ENCODE peak calls at places on chromosomes 6 and 20, in five cellular contexts. X is psoas muscle, H is left ventricle myocardium inferior, B is tibial artery, N is IMR-90. Z is an unnamed sample. For H3K36me3, the result is how much of the 10 kb centered on the place peaks cover.

GRCh38 chr20:34834459-34834893 is 9.0 kb upstream of the NCOA6 start:
- DNase-seq in B (no peak), X (no peak), N (peak), H (no peak), Z (no peak)

GRCh38 chr6:144715344-144715743 is 430.2 kb downstream of the UTRN start:
- DNase-seq in X (no peak), N (no peak), B (no peak), H (no peak), Z (no peak)

GRCh38 chr20:1847780-1848179 is 47.4 kb upstream of the SIRPA start:
- DNase-seq in N (no peak), H (no peak), X (no peak), B (no peak), Z (no peak)

GRCh38 chr20:50416269-50416863 is 93.8 kb upstream of the PTPN1 start:
- DNase-seq in B (no peak), N (no peak), H (peak), X (peak), Z (no peak)

GRCh38 chr6:15313367-15313766 is 67.5 kb downstream of the JARID2 start:
- DNase-seq in H (peak), X (peak), N (no peak), B (peak), Z (no peak)

GRCh38 chr6:23280445-23280844 is 711.1 kb downstream of the HDGFL1 start:
- DNase-seq in H (no peak), B (no peak), N (no peak), X (no peak), Z (no peak)

GRCh38 chr6:79949235-79949634 is 1.9 kb upstream of the ELOVL4 start:
- DNase-seq in N (peak), B (no peak), H (no peak), X (no peak), Z (no peak)

GRCh38 chr6:91812596-91813274 is 1225.9 kb upstream of the MAP3K7 start:
- DNase-seq in H (no peak), B (no peak), N (peak), X (no peak), Z (no peak)

GRCh38 chr6:99603421-99604160 is 3.0 kb upstream of the PRDM13 start:
- DNase-seq in B (no peak), N (peak), X (peak), H (no peak), Z (no peak)

GRCh38 chr6:26516481-26517427 is 16.7 kb downstream of the BTN1A1 start:
- DNase-seq in N (peak), X (no peak), B (no peak), H (no peak), Z (no peak)

GRCh38 chr6:125363010-125363359 is 61.2 kb upstream of the HDDC2 start:
- DNase-seq in N (peak), H (no peak), B (no peak), X (no peak), Z (no peak)

GRCh38 chr6:151093706-151094105 is 146.1 kb upstream of the AKAP12 start:
- DNase-seq in X (no peak), N (no peak), B (peak), H (no peak), Z (no peak)

GRCh38 chr6:62150048-62150663 is 135.9 kb downstream of the KHDRBS2 start:
- DNase-seq in X (no peak), H (no peak), B (no peak), N (peak), Z (no peak)

GRCh38 chr20:48618052-48618451 is 209.7 kb downstream of the PREX1 start:
- DNase-seq in H (no peak), B (no peak), N (no peak), X (peak), Z (no peak)

GRCh38 chr20:63205896-63206295 is 10.0 kb downstream of the YTHDF1 start:
- DNase-seq in H (no peak), N (no peak), B (no peak), X (no peak), Z (no peak)

GRCh38 chr20:63202021-63202420 is 13.9 kb downstream of the YTHDF1 start:
- DNase-seq in H (no peak), N (no peak), B (no peak), X (no peak), Z (no peak)

GRCh38 chr20:63206878-63207277 is 9.1 kb downstream of the YTHDF1 start:
- DNase-seq in N (peak), H (no peak), X (no peak), B (no peak), Z (no peak)

GRCh38 chr20:63204362-63204761 is 11.6 kb downstream of the YTHDF1 start:
- DNase-seq in N (no peak), X (no peak), H (no peak), B (no peak), Z (no peak)

GRCh38 chr20:63202811-63203526 is 13.0 kb downstream of the YTHDF1 start:
- DNase-seq in N (no peak), B (no peak), H (no peak), X (no peak), Z (no peak)
- H3K36me3 ChIP-seq in N (half or more), B (half or more), H (half or more), X (half or more), Z (under half)

DNA sequence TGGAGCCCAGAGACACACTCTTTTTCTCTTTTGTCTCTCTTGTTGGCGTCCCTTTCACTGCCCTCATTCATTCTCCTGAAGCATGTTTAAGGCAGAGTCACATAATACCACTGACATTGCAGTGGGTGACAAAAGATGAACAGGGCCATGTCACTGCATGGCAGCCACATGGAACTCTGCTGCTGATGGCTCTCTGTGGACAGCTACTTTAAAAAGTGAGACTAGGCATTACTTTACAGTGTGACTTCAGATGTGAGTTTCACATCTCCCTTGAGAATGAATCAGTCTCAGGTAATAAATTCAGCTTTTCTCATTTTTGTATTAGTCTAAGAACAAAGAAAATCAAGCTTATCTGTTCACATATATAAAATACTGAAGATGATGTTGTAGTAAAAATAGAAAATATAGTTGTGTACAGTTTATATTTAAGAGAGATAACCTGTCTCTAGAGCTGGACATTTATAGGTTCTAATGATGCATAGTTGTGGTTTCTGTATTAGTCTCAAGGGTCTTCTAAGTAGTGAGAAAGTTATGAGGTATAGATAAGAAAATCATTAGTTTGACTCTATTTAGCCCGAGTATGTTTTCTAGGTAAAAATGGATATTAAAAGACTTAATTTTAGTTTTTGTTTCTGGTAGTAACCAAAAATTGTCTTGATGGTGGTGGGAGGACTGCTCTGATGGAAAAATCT is 6.1 kb downstream of the MRS2 start:
- DNase-seq in H (no peak), N (no peak), B (no peak), X (no peak), Z (no peak)
- H3K36me3 ChIP-seq in H (half or more), N (under half), B (under half), X (half or more), Z (under half)

GRCh38 chr6:63706630-63707029 is 71.0 kb downstream of the PHF3 start:
- DNase-seq in X (no peak), H (no peak), N (no peak), B (no peak), Z (no peak)

GRCh38 chr6:63713332-63713731 is 77.7 kb downstream of the PHF3 start:
- DNase-seq in H (no peak), N (no peak), B (no peak), X (no peak), Z (no peak)

GRCh38 chr6:63705707-63706106 is 70.1 kb downstream of the PHF3 start:
- DNase-seq in H (no peak), N (no peak), X (no peak), B (no peak), Z (no peak)

GRCh38 chr6:63709148-63709547 is 73.5 kb downstream of the PHF3 start:
- DNase-seq in X (no peak), H (no peak), N (no peak), B (no peak), Z (no peak)

DNA sequence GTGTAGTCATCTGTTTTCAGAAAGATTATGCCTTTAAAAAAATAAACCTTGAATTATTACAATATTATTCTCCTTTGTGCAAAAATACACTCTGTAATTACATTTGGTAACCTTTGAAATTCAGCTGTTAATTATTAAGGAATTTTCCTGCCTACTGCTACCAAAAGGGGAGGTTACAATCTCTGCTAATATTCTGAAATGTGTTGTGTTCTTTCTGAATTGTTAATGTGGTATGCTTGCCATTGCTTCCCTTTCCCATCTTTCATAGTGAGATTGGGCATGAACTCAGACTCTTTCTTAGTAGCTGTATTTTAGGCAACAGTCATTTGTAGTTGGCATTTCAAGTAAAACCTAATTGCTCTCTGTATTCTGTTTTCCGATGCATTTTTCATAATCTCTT is 73.0 kb downstream of the PHF3 start:
- DNase-seq in H (no peak), X (no peak), B (no peak), N (no peak), Z (no peak)
- H3K36me3 ChIP-seq in H (half or more), X (half or more), B (half or more), N (under half), Z (under half)

DNA sequence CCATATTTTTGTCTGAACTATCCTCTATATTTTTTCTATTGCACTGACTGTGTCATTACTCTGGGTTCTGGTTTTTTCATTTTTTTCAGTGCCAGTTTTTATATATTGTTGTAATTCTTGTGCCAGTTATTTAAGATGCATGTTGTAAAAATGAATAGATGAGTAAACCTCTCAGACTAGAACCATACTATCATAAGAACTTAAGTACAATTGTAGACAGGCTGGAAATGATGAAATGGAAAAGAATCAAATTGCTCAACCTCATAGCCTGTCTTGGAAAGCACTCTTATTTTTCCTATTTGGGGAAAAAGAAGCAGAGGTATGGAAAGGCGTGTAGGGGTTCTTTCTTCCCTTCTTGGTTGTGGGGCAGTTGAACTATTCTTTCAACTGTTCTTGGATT is 30.2 kb downstream of the PANK2 start:
- DNase-seq in B (no peak), H (no peak), N (peak), X (no peak), Z (no peak)
- H3K36me3 ChIP-seq in B (under half), H (half or more), N (under half), X (half or more), Z (under half)

GRCh38 chr20:13771853-13772453 is 12.8 kb downstream of the ESF1 start:
- DNase-seq in B (no peak), N (peak), H (no peak), X (no peak), Z (no peak)

GRCh38 chr20:13772529-13772928 is 12.2 kb downstream of the ESF1 start:
- DNase-seq in N (peak), B (no peak), H (no peak), X (no peak), Z (no peak)

GRCh38 chr20:13777171-13777601 is 7.5 kb downstream of the ESF1 start:
- DNase-seq in X (no peak), N (peak), H (no peak), B (no peak), Z (no peak)

GRCh38 chr20:13778827-13779226 is 5.9 kb downstream of the ESF1 start:
- DNase-seq in B (no peak), H (no peak), N (no peak), X (no peak), Z (no peak)

GRCh38 chr20:13775867-13776266 is 8.9 kb downstream of the ESF1 start:
- DNase-seq in H (no peak), N (no peak), B (no peak), X (no peak), Z (no peak)
- H3K36me3 ChIP-seq in H (half or more), N (under half), B (under half), X (half or more), Z (under half)

DNA sequence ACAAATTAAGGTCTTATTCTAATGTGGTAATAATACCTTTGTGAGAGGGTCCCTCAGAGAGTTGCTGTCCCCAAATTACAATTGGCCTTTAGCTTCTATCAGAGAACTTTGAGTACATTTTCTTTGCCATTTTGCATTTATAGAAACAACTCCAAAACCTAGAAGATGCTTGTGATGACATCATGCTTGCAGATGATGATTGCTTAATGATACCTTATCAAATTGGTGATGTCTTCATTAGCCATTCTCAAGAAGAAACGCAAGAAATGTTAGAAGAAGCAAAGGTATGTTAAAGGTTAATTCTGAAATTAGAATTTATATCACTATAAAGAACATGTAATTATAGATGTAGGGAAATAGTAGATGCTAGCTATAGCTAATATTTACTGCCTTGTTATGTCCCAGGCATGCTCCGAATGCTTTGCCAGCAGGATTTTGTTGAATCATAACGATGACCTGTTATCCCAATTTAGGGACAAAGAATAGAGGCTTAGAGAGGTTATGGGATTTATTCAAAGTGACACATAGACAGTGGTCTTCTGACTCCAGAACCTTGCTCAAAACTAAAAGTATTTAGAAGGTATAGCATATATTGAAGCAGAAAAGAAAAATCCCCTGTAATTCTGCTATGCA is 7.4 kb downstream of the PFDN4 start:
- DNase-seq in H (no peak), B (no peak), N (no peak), X (no peak), Z (no peak)
- H3K36me3 ChIP-seq in H (under half), B (under half), N (under half), X (under half), Z (under half)

DNA sequence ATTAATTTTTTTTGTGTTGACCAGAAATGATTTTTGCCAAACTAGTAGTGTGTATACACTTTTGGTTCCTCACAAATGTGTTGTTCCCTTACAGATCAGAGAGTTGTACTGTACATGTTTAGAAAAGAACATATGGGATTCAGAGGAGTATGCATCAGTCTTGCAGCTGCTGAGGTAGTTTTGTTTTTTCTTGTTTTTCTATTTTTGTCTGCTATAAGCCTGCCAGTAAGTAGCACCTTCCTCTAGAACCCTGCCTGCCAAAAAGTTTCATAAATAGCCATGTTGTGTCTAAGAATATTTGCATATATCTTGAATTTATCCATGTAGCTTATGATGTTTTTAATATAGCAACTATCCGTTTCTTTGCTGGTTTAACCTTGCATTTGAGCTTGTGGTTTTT is 46.4 kb downstream of the ORC3 start:
- DNase-seq in B (no peak), H (no peak), N (no peak), X (no peak), Z (no peak)
- H3K36me3 ChIP-seq in B (under half), H (under half), N (under half), X (half or more), Z (under half)

GRCh38 chr6:169395080-169395805 is 141.6 kb upstream of the THBS2 start:
- DNase-seq in X (no peak), B (no peak), N (no peak), H (no peak), Z (no peak)

GRCh38 chr6:169396554-169397163 is 143.0 kb upstream of the THBS2 start:
- DNase-seq in B (no peak), X (no peak), N (no peak), H (no peak), Z (no peak)

GRCh38 chr6:169393753-169394152 is 140.1 kb upstream of the THBS2 start:
- DNase-seq in N (no peak), B (no peak), H (no peak), X (no peak), Z (no peak)

GRCh38 chr6:169397684-169398083 is 144.0 kb upstream of the THBS2 start:
- DNase-seq in X (no peak), N (no peak), H (no peak), B (no peak), Z (no peak)

GRCh38 chr6:169398342-169399105 is 144.9 kb upstream of the THBS2 start:
- DNase-seq in N (no peak), H (no peak), B (no peak), X (no peak), Z (no peak)
- H3K36me3 ChIP-seq in N (under half), H (under half), B (under half), X (under half), Z (under half)